ENCODE peak calls at places on chromosome 13, in six cellular contexts. C is WTC11, U is A549, Z is K562, M is endothelial cell of umbilical vein, I is HepG2. E is an unnamed sample.

GRCh38 chr13:46831588-46832194 is 34.7 kb upstream of the ESD start:
- DNase-seq in C (peak; percentile 44), U (peak; percentile 40), Z (peak; percentile 26), M (peak; percentile 60), I (peak; percentile 22), E (peak; percentile 67)

GRCh38 chr13:73338389-73338788 is 279.6 kb downstream of the KLF5 start:
- DNase-seq in C (no peak), U (peak; percentile 39), Z (no peak), M (no peak), I (no peak), E (no peak)

GRCh38 chr13:40315416-40316064 is 350.9 kb downstream of the FOXO1 start:
- DNase-seq in C (no peak), U (no peak), Z (no peak), M (peak; percentile 35), I (no peak), E (no peak)

GRCh38 chr13:87656311-87656710 is 14.9 kb upstream of the SLITRK5 start:
- DNase-seq in C (no peak), U (no peak), Z (no peak), M (no peak), I (no peak), E (no peak)

GRCh38 chr13:47437411-47437810 is 540.6 kb upstream of the HTR2A start:
- DNase-seq in C (no peak), U (no peak), Z (no peak), M (no peak), I (no peak), E (no peak)

GRCh38 chr13:45807520-45808099 is 43.9 kb downstream of the SIAH3 start:
- DNase-seq in C (peak; percentile 40), U (peak; percentile 33), Z (peak; percentile 21), M (peak; percentile 63), I (peak; percentile 60), E (no peak)

GRCh38 chr13:69704311-69704710 is 403.3 kb upstream of the ATXN8OS start:
- DNase-seq in C (no peak), U (no peak), Z (no peak), M (no peak), I (no peak), E (no peak)

GRCh38 chr13:30963794-30964193 is 31.3 kb downstream of the TEX26 start:
- DNase-seq in C (no peak), U (no peak), Z (no peak), M (no peak), I (no peak), E (no peak)

GRCh38 chr13:52984881-52985363 is 43.7 kb upstream of the OLFM4 start:
- DNase-seq in C (no peak), U (no peak), Z (no peak), M (no peak), I (no peak), E (no peak)

GRCh38 chr13:74101436-74101835 is 32.8 kb downstream of the KLF12 start:
- DNase-seq in C (no peak), U (no peak), Z (no peak), M (no peak), I (no peak), E (no peak)

GRCh38 chr13:60944863-60945262 is 470.8 kb downstream of the PCDH20 start:
- DNase-seq in C (no peak), U (no peak), Z (no peak), M (no peak), I (no peak), E (no peak)
- TF ChIP-seq JUN in C (no peak), U (no peak), Z (no peak), M (no peak), I (no peak), E (no peak)

GRCh38 chr13:103388839-103389238 is 322.6 kb upstream of the SLC10A2 start:
- DNase-seq in C (no peak), U (no peak), Z (no peak), M (no peak), I (no peak), E (no peak)

DNA sequence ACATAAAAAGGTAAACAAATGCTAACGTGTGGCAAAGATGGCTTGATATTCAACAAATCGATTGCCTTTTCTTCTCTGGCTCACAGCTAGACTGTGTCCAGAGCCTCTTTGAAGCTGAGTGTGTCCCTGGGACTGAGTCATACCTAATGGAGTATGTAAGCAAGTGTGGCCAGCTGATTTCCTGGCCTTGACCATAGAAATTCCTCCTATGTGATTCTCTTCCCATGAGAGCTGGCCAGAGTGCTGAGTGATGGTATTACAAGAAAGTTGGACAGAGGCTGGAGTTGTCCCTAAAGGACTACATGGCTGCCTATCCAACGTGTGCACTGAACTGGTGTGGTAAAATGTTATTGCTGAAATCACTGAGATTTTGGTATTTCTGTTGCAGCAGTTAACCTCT is 320.1 kb upstream of the SLC10A2 start:
- DNase-seq in C (no peak), U (peak; percentile 2), Z (no peak), M (no peak), I (no peak), E (no peak)
- TF ChIP-seq JUN in C (no peak), U (no peak), Z (no peak), M (no peak), I (no peak), E (no peak)

GRCh38 chr13:75785130-75785529 is 149.0 kb downstream of the LMO7 start:
- DNase-seq in C (no peak), U (no peak), Z (no peak), M (no peak), I (no peak), E (no peak)
- TF ChIP-seq JUN in C (no peak), U (no peak), Z (no peak), M (no peak), I (no peak), E (no peak)

GRCh38 chr13:103354189-103354588 is 288.0 kb upstream of the SLC10A2 start:
- DNase-seq in C (no peak), U (no peak), Z (no peak), M (no peak), I (no peak), E (no peak)
- TF ChIP-seq JUN in C (no peak), U (no peak), Z (no peak), M (no peak), I (no peak), E (no peak)

DNA sequence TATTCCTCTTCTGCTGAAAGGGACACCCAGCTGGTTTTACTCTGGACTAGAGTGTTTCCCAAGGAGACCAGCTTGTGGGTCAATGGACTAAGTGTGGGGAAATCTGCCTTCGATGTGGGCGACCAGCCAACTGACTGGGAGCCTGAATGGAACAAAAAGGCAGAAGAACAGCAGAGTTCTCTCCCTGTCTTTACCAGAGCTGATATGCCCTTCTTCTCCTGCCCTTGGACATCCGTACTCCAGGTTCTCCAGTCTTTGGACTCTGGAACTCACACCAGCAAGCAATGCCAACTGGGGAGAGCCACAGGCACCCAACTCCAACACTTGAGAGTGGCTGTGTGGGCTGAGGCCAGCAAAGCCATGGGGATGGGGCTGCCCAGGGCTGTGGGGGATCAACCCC is 32.3 kb downstream of the MRPL57 start:
- DNase-seq in C (no peak), U (no peak), Z (no peak), M (no peak), I (no peak), E (no peak)
- TF ChIP-seq JUN in C (no peak), U (no peak), Z (no peak), M (no peak), I (no peak), E (no peak)